ENCODE peak calls at places on chromosome 6, in four cellular contexts. J, I, D and B are unnamed samples.

GRCh38 chr6:83411731-83412130 is 19.1 kb downstream of the ME1 start:
- DNase-seq in J (no peak), I (no peak), D (no peak), B (no peak)

GRCh38 chr6:108557494-108558371 is 3.0 kb upstream of the FOXO3 start:
- DNase-seq in J (peak; percentile 43), I (peak; percentile 71), D (peak; percentile 68), B (peak; percentile 55)

GRCh38 chr6:54718541-54719023 is 128.0 kb upstream of the FAM83B start:
- DNase-seq in J (no peak), I (no peak), D (no peak), B (no peak)

GRCh38 chr6:11586574-11586973 is 49.0 kb downstream of the TMEM170B start:
- DNase-seq in J (no peak), I (peak; percentile 98), D (peak; percentile 83), B (peak; percentile 89)

GRCh38 chr6:32406857-32407256 is at the start of gene BTNL2:
- DNase-seq in J (no peak), I (no peak), D (no peak), B (no peak)

GRCh38 chr6:27517928-27518787 is 45.3 kb upstream of the ZNF184 start:
- DNase-seq in J (no peak), I (no peak), D (no peak), B (no peak)

GRCh38 chr6:17879224-17879623 is 108.2 kb downstream of the KIF13A start:
- DNase-seq in J (no peak), I (no peak), D (no peak), B (no peak)

GRCh38 chr6:111625511-111626331 is 20.0 kb upstream of the TRAF3IP2 start:
- DNase-seq in J (no peak), I (peak; percentile 58), D (no peak), B (peak; percentile 51)

GRCh38 chr6:16333580-16333979 is 95.2 kb downstream of the GMPR start:
- DNase-seq in J (no peak), I (peak; percentile 84), D (peak; percentile 70), B (peak; percentile 69)

GRCh38 chr6:134175532-134176282 is 123.3 kb upstream of the SLC2A12 start:
- DNase-seq in J (peak; percentile 74), I (peak; percentile 71), D (peak; percentile 77), B (peak; percentile 88)

GRCh38 chr6:166235666-166236292 is 68.1 kb upstream of the TBXT start:
- DNase-seq in J (no peak), I (no peak), D (no peak), B (no peak)

GRCh38 chr6:133551847-133552331 is 310.7 kb downstream of the EYA4 start:
- DNase-seq in J (peak; percentile 62), I (peak; percentile 98), D (peak; percentile 93), B (peak; percentile 95)

GRCh38 chr6:169328112-169328801 is 74.6 kb upstream of the THBS2 start:
- DNase-seq in J (no peak), I (peak; percentile 77), D (peak; percentile 80), B (peak; percentile 60)

GRCh38 chr6:7978736-7979135 is 68.1 kb upstream of the TXNDC5 start:
- DNase-seq in J (no peak), I (no peak), D (no peak), B (no peak)

GRCh38 chr6:38153511-38153910 is 334.0 kb downstream of the ZFAND3 start:
- DNase-seq in J (no peak), I (no peak), D (no peak), B (no peak)

GRCh38 chr6:100257661-100258395 is 206.9 kb downstream of the SIM1 start:
- DNase-seq in J (no peak), I (peak; percentile 52), D (peak; percentile 48), B (peak; percentile 79)

GRCh38 chr6:15504581-15505350 is 158.1 kb downstream of the DTNBP1 start:
- DNase-seq in J (peak; percentile 61), I (peak; percentile 98), D (peak; percentile 99), B (peak; percentile 98)

GRCh38 chr6:139641412-139641811 is 267.0 kb upstream of the CITED2 start:
- DNase-seq in J (no peak), I (no peak), D (no peak), B (no peak)

GRCh38 chr6:139108378-139108777 is 26.5 kb upstream of the HECA start:
- DNase-seq in J (no peak), I (no peak), D (no peak), B (no peak)

GRCh38 chr6:3231213-3232016 is 4.0 kb upstream of the TUBB2B start:
- DNase-seq in J (peak; percentile 76), I (peak; percentile 75), D (peak; percentile 73), B (peak; percentile 51)
- H3K4me3 ChIP-seq in J (peak overlapping the region; percentile 46), I (peak overlapping the region; percentile 69), D (peak overlapping the region; percentile 65), B (peak overlapping the region; percentile 50)

GRCh38 chr6:129608886-129609540 is 101.0 kb downstream of the ARHGAP18 start:
- DNase-seq in J (no peak), I (peak; percentile 8), D (no peak), B (no peak)
- TF ChIP-seq CTCF in J (no peak), I (no peak), D (no peak), B (no peak)

DNA sequence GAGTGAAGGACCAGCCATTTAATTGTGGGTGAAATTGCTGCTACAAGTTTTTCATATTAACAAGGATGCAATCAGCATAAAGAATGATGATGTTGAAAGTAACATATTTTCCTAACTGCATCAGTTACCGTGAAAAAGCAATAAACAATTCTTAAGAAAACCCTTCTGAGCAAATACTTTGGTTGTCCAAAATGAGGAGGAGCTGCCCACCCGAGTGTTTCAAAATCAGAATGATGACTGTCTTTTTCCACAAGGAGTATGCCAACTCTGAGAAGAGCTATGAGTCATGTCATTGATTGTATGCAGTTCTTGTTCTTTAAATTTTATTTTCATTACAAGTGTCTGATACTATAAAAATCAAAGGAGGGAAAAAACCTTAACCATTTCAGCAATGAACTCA is 470.5 kb downstream of the COL12A1 start:
- DNase-seq in J (no peak), I (peak; percentile 97), D (peak; percentile 77), B (peak; percentile 98)
- H3K4me3 ChIP-seq in J (no peak overlapping the region), I (no peak overlapping the region), D (no peak overlapping the region), B (no peak overlapping the region)

DNA sequence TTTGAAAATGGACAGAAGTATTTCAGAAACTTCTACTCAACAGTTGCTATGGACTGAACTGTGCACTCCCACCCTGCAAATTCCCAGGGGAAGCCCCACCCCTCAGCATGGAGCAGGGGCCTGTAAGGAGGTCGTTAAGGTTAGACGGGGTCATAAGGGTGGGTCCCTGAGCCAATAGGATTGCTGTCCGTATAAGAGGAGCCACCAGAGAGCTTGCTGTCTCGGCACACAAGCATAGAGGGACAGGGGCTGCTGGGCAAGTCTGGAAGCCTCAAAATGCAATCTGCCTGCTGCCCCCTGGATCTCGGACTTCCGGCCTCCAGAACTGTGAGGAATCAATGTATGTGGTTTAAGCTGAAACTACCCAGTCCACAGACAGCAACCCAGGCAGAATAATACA is 37.4 kb upstream of the AFDN start:
- DNase-seq in J (no peak), I (no peak), D (no peak), B (no peak)
- TF ChIP-seq CTCF in J (no peak), I (no peak), D (no peak), B (no peak)